ENCODE peak calls at places on chromosome 11, in eight cellular contexts. I is ACHN; K is epithelial cell of esophagus; P is DMS153; G is A549; T is fibroblast of pulmonary artery; J is activated gamma-delta T cell treated with anti-CD3 and anti-CD28 coated beads, Interleukin-2, amount 50 U/mL, for 16 hours; M is activated CD8-positive, alpha-beta memory T cell treated with anti-CD3 and anti-CD28 coated beads for 48 hours. V is an unnamed sample.

GRCh38 chr11:43681543-43681942 is 1.0 kb downstream of the HSD17B12 start:
- DNase-seq in I (peak), K (peak), P (no peak), G (peak), T (peak), J (no peak), M (no peak), V (peak)

GRCh38 chr11:44760917-44761545 is 34.3 kb downstream of the TSPAN18 start:
- DNase-seq in I (peak), K (peak), P (no peak), G (peak), T (peak), J (no peak), M (no peak), V (no peak)

GRCh38 chr11:20483931-20484330 is 96.4 kb downstream of the PRMT3 start:
- DNase-seq in I (no peak), K (peak), P (no peak), G (no peak), T (peak), J (no peak), M (no peak), V (no peak)

GRCh38 chr11:44814881-44815592 is 88.3 kb downstream of the TSPAN18 start:
- DNase-seq in I (no peak), K (peak), P (no peak), G (no peak), T (peak), J (no peak), M (no peak), V (no peak)

GRCh38 chr11:60899021-60899936 is 7.1 kb downstream of the PRPF19 start:
- DNase-seq in I (peak), K (peak), P (peak), G (peak), T (peak), J (no peak), M (no peak), V (peak)

GRCh38 chr11:67073908-67074307 is 17.3 kb downstream of the RHOD start:
- DNase-seq in I (no peak), K (no peak), P (no peak), G (no peak), T (no peak), J (no peak), M (no peak), V (no peak)

GRCh38 chr11:2541881-2542361 is 97.1 kb downstream of the KCNQ1 start:
- DNase-seq in I (no peak), K (no peak), P (no peak), G (no peak), T (no peak), J (no peak), M (no peak), V (no peak)

GRCh38 chr11:117815262-117815803 is 9.2 kb downstream of the FXYD2 start:
- DNase-seq in I (peak), K (no peak), P (no peak), G (no peak), T (no peak), J (peak), M (no peak), V (no peak)

GRCh38 chr11:20095189-20095588 is 65.1 kb downstream of the DBX1 start:
- DNase-seq in I (no peak), K (no peak), P (no peak), G (no peak), T (no peak), J (no peak), M (no peak), V (no peak)

GRCh38 chr11:62671272-62671603 is 235 bp upstream of the UQCC3 start:
- DNase-seq in I (peak), K (no peak), P (no peak), G (no peak), T (no peak), J (no peak), M (no peak), V (no peak)

GRCh38 chr11:70251583-70252285 is 18.8 kb upstream of the PPFIA1 start:
- DNase-seq in I (no peak), K (no peak), P (no peak), G (no peak), T (no peak), J (no peak), M (no peak), V (no peak)

GRCh38 chr11:61675826-61676225 is 4.4 kb upstream of the DAGLA start:
- DNase-seq in I (no peak), K (no peak), P (no peak), G (no peak), T (no peak), J (no peak), M (no peak), V (no peak)

GRCh38 chr11:113449743-113450142 is 25.5 kb downstream of the DRD2 start:
- DNase-seq in I (no peak), K (no peak), P (no peak), G (no peak), T (no peak), J (no peak), M (no peak), V (no peak)

GRCh38 chr11:19843106-19843505 is 130.5 kb downstream of the NAV2 start:
- DNase-seq in I (no peak), K (no peak), P (no peak), G (no peak), T (no peak), J (no peak), M (no peak), V (no peak)